ENCODE peak calls at places on chromosomes 16 and 17, in five cellular contexts. One of them, this sample, is unnamed.

GRCh38 chr17:45063198-45063597 is 2.1 kb downstream of the NMT1 start:
- DNase-seq in heart left ventricle: no peak
- DNase-seq in astrocyte of the spinal cord: no peak
- DNase-seq in epithelial cell of esophagus: no peak
- DNase-seq in fibroblast of the aortic adventitia: no peak
- DNase-seq in this sample: no peak

GRCh38 chr17:33989357-33990148 is 265.5 kb upstream of the CCL2 start:
- DNase-seq in epithelial cell of esophagus: no peak
- DNase-seq in astrocyte of the spinal cord: no peak
- DNase-seq in heart left ventricle: no peak
- DNase-seq in fibroblast of the aortic adventitia: no peak
- DNase-seq in this sample: no peak

GRCh38 chr16:64654137-64654652 is 467.7 kb downstream of the CDH11 start:
- DNase-seq in fibroblast of the aortic adventitia: peak
- DNase-seq in astrocyte of the spinal cord: peak
- DNase-seq in epithelial cell of esophagus: no peak
- DNase-seq in heart left ventricle: no peak
- DNase-seq in this sample: no peak

GRCh38 chr16:89565506-89566372 is 5.3 kb downstream of the RPL13 start:
- DNase-seq in fibroblast of the aortic adventitia: no peak
- DNase-seq in epithelial cell of esophagus: peak
- DNase-seq in heart left ventricle: peak
- DNase-seq in astrocyte of the spinal cord: peak
- DNase-seq in this sample: no peak

GRCh38 chr16:27529962-27530361 is 19.8 kb downstream of the GTF3C1 start:
- DNase-seq in fibroblast of the aortic adventitia: no peak
- DNase-seq in heart left ventricle: no peak
- DNase-seq in astrocyte of the spinal cord: peak
- DNase-seq in epithelial cell of esophagus: peak
- DNase-seq in this sample: no peak

GRCh38 chr17:8243827-8244226 is 4.0 kb downstream of the CTC1 start:
- DNase-seq in astrocyte of the spinal cord: no peak
- DNase-seq in fibroblast of the aortic adventitia: no peak
- DNase-seq in heart left ventricle: no peak
- DNase-seq in epithelial cell of esophagus: no peak
- DNase-seq in this sample: no peak

GRCh38 chr17:16950488-16950887 is 21.4 kb downstream of the TNFRSF13B start:
- DNase-seq in fibroblast of the aortic adventitia: no peak
- DNase-seq in astrocyte of the spinal cord: no peak
- DNase-seq in heart left ventricle: no peak
- DNase-seq in epithelial cell of esophagus: no peak
- DNase-seq in this sample: no peak

GRCh38 chr16:84635702-84636101 is 12.6 kb upstream of the KLHL36 start:
- DNase-seq in heart left ventricle: no peak
- DNase-seq in epithelial cell of esophagus: no peak
- DNase-seq in fibroblast of the aortic adventitia: peak
- DNase-seq in astrocyte of the spinal cord: no peak
- DNase-seq in this sample: no peak

GRCh38 chr17:49913226-49914095 is 55.5 kb upstream of the DLX4 start:
- DNase-seq in heart left ventricle: no peak
- DNase-seq in astrocyte of the spinal cord: peak
- DNase-seq in epithelial cell of esophagus: peak
- DNase-seq in fibroblast of the aortic adventitia: peak
- DNase-seq in this sample: no peak

GRCh38 chr17:77107506-77108433 is 33.0 kb upstream of the SEC14L1 start:
- DNase-seq in heart left ventricle: no peak
- DNase-seq in fibroblast of the aortic adventitia: no peak
- DNase-seq in epithelial cell of esophagus: no peak
- DNase-seq in astrocyte of the spinal cord: no peak
- DNase-seq in this sample: peak

GRCh38 chr16:78832100-78832499 is 732.6 kb downstream of the WWOX start:
- DNase-seq in fibroblast of the aortic adventitia: no peak
- DNase-seq in epithelial cell of esophagus: no peak
- DNase-seq in heart left ventricle: no peak
- DNase-seq in astrocyte of the spinal cord: no peak
- DNase-seq in this sample: no peak

GRCh38 chr16:31427441-31428276 is 501 bp downstream of the COX6A2 start:
- DNase-seq in astrocyte of the spinal cord: no peak
- DNase-seq in heart left ventricle: peak
- DNase-seq in epithelial cell of esophagus: peak
- DNase-seq in fibroblast of the aortic adventitia: peak
- DNase-seq in this sample: peak

GRCh38 chr17:77423589-77424451 is 283.1 kb downstream of the SEC14L1 start:
- DNase-seq in astrocyte of the spinal cord: peak
- DNase-seq in epithelial cell of esophagus: peak
- DNase-seq in fibroblast of the aortic adventitia: peak
- DNase-seq in heart left ventricle: peak
- DNase-seq in this sample: no peak

GRCh38 chr16:68636064-68636551 is 9.0 kb upstream of the CDH3 start:
- DNase-seq in heart left ventricle: no peak
- DNase-seq in epithelial cell of esophagus: peak
- DNase-seq in astrocyte of the spinal cord: no peak
- DNase-seq in fibroblast of the aortic adventitia: no peak
- DNase-seq in this sample: no peak

GRCh38 chr17:80529104-80529903 is 15.3 kb upstream of the RPTOR start:
- DNase-seq in astrocyte of the spinal cord: no peak
- DNase-seq in epithelial cell of esophagus: no peak
- DNase-seq in fibroblast of the aortic adventitia: no peak
- DNase-seq in heart left ventricle: no peak
- DNase-seq in this sample: no peak

GRCh38 chr17:142102-142661 is 4.8 kb downstream of the SCGB1C2 start:
- DNase-seq in epithelial cell of esophagus: no peak
- DNase-seq in astrocyte of the spinal cord: peak
- DNase-seq in heart left ventricle: peak
- DNase-seq in fibroblast of the aortic adventitia: peak
- DNase-seq in this sample: no peak

GRCh38 chr17:19274893-19275292 is 37.7 kb downstream of the EPN2 start:
- DNase-seq in astrocyte of the spinal cord: peak
- DNase-seq in epithelial cell of esophagus: no peak
- DNase-seq in heart left ventricle: no peak
- DNase-seq in fibroblast of the aortic adventitia: no peak
- DNase-seq in this sample: no peak

GRCh38 chr17:80291260-80291659 is 30.6 kb downstream of the RNF213 start:
- DNase-seq in fibroblast of the aortic adventitia: no peak
- DNase-seq in epithelial cell of esophagus: no peak
- DNase-seq in astrocyte of the spinal cord: no peak
- DNase-seq in heart left ventricle: no peak
- DNase-seq in this sample: no peak

GRCh38 chr17:17874478-17874877 is 37.7 kb upstream of the SREBF1 start:
- DNase-seq in astrocyte of the spinal cord: peak
- DNase-seq in epithelial cell of esophagus: peak
- DNase-seq in fibroblast of the aortic adventitia: peak
- DNase-seq in heart left ventricle: peak
- DNase-seq in this sample: no peak

GRCh38 chr17:49224198-49224996 is 6.2 kb downstream of the PHOSPHO1 start:
- DNase-seq in epithelial cell of esophagus: peak
- DNase-seq in fibroblast of the aortic adventitia: no peak
- DNase-seq in astrocyte of the spinal cord: no peak
- DNase-seq in heart left ventricle: peak
- DNase-seq in this sample: peak

GRCh38 chr17:67902531-67903231 is 77.4 kb downstream of the BPTF start:
- DNase-seq in epithelial cell of esophagus: no peak
- DNase-seq in astrocyte of the spinal cord: no peak
- DNase-seq in heart left ventricle: no peak
- DNase-seq in fibroblast of the aortic adventitia: no peak
- DNase-seq in this sample: no peak

GRCh38 chr17:44925731-44926697 is 10.7 kb upstream of the GFAP start:
- DNase-seq in astrocyte of the spinal cord: no peak
- DNase-seq in fibroblast of the aortic adventitia: no peak
- DNase-seq in heart left ventricle: no peak
- DNase-seq in epithelial cell of esophagus: no peak
- DNase-seq in this sample: no peak

GRCh38 chr17:39634384-39634871 is 2.5 kb upstream of the STARD3 start:
- DNase-seq in heart left ventricle: no peak
- DNase-seq in epithelial cell of esophagus: peak
- DNase-seq in astrocyte of the spinal cord: peak
- DNase-seq in fibroblast of the aortic adventitia: peak
- DNase-seq in this sample: peak

GRCh38 chr16:53501216-53501859 is 1.7 kb downstream of the AKTIP start:
- DNase-seq in epithelial cell of esophagus: peak
- DNase-seq in astrocyte of the spinal cord: no peak
- DNase-seq in heart left ventricle: no peak
- DNase-seq in fibroblast of the aortic adventitia: peak
- DNase-seq in this sample: no peak

GRCh38 chr17:75526555-75527270 is 1.2 kb downstream of the LLGL2 start:
- DNase-seq in heart left ventricle: no peak
- DNase-seq in epithelial cell of esophagus: no peak
- DNase-seq in fibroblast of the aortic adventitia: no peak
- DNase-seq in astrocyte of the spinal cord: no peak
- DNase-seq in this sample: no peak

GRCh38 chr16:25823891-25824290 is 132.1 kb downstream of the HS3ST4 start:
- DNase-seq in astrocyte of the spinal cord: no peak
- DNase-seq in epithelial cell of esophagus: peak
- DNase-seq in fibroblast of the aortic adventitia: no peak
- DNase-seq in heart left ventricle: no peak
- DNase-seq in this sample: no peak

GRCh38 chr17:55086635-55087058 is 118.1 kb downstream of the STXBP4 start:
- DNase-seq in fibroblast of the aortic adventitia: peak
- DNase-seq in epithelial cell of esophagus: peak
- DNase-seq in heart left ventricle: no peak
- DNase-seq in astrocyte of the spinal cord: peak
- DNase-seq in this sample: no peak

GRCh38 chr16:89303604-89304003 is 86.1 kb downstream of the ZNF778 start:
- DNase-seq in astrocyte of the spinal cord: no peak
- DNase-seq in epithelial cell of esophagus: no peak
- DNase-seq in heart left ventricle: no peak
- DNase-seq in fibroblast of the aortic adventitia: no peak
- DNase-seq in this sample: no peak

GRCh38 chr16:9429946-9430345 is 338.5 kb downstream of the HAPSTR1 start:
- DNase-seq in heart left ventricle: no peak
- DNase-seq in astrocyte of the spinal cord: no peak
- DNase-seq in epithelial cell of esophagus: no peak
- DNase-seq in fibroblast of the aortic adventitia: no peak
- DNase-seq in this sample: no peak

GRCh38 chr17:82638183-82638773 is 10.0 kb downstream of the WDR45B start:
- DNase-seq in epithelial cell of esophagus: no peak
- DNase-seq in astrocyte of the spinal cord: no peak
- DNase-seq in fibroblast of the aortic adventitia: no peak
- DNase-seq in heart left ventricle: no peak
- DNase-seq in this sample: no peak

GRCh38 chr16:81651758-81652718 is 127.1 kb upstream of the PLCG2 start:
- DNase-seq in fibroblast of the aortic adventitia: no peak
- DNase-seq in astrocyte of the spinal cord: no peak
- DNase-seq in epithelial cell of esophagus: no peak
- DNase-seq in heart left ventricle: no peak
- DNase-seq in this sample: no peak

GRCh38 chr17:31509095-31509804 is 117.8 kb downstream of the RAB11FIP4 start:
- DNase-seq in heart left ventricle: no peak
- DNase-seq in astrocyte of the spinal cord: no peak
- DNase-seq in fibroblast of the aortic adventitia: no peak
- DNase-seq in epithelial cell of esophagus: no peak
- DNase-seq in this sample: no peak

DNA sequence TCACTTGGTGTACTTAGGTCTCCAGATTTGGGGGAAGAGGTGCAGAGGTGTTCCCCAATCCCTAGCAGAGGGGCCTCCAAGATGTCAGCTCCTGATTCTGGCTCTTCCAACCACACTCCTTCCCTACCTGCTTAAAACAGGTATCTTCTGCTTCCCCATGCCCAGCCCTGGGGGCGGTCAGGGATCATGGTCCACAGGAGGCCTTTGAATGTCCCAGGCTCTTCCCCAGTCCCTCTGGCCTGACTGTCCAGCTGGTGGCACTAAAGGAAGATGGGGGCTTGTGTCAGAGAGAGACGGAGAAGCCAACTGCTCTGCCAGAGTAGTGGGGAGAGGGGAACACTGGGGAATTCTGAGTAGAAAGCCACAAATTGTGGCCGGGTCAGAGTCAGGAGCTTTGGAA is 3.8 kb downstream of the ARL4D start:
- DNase-seq in heart left ventricle: no peak
- DNase-seq in epithelial cell of esophagus: no peak
- DNase-seq in fibroblast of the aortic adventitia: no peak
- DNase-seq in astrocyte of the spinal cord: no peak
- DNase-seq in this sample: no peak
- TF ChIP-seq CTCF in heart left ventricle: no peak
- TF ChIP-seq CTCF in epithelial cell of esophagus: no peak
- TF ChIP-seq CTCF in fibroblast of the aortic adventitia: no peak
- TF ChIP-seq CTCF in astrocyte of the spinal cord: no peak
- TF ChIP-seq CTCF in this sample: no peak

GRCh38 chr17:65556014-65556909 is 5.2 kb downstream of the AXIN2 start:
- DNase-seq in astrocyte of the spinal cord: peak
- DNase-seq in fibroblast of the aortic adventitia: peak
- DNase-seq in epithelial cell of esophagus: peak
- DNase-seq in heart left ventricle: peak
- DNase-seq in this sample: peak
- TF ChIP-seq CTCF in astrocyte of the spinal cord: peak
- TF ChIP-seq CTCF in fibroblast of the aortic adventitia: peak
- TF ChIP-seq CTCF in epithelial cell of esophagus: peak
- TF ChIP-seq CTCF in heart left ventricle: peak
- TF ChIP-seq CTCF in this sample: peak

DNA sequence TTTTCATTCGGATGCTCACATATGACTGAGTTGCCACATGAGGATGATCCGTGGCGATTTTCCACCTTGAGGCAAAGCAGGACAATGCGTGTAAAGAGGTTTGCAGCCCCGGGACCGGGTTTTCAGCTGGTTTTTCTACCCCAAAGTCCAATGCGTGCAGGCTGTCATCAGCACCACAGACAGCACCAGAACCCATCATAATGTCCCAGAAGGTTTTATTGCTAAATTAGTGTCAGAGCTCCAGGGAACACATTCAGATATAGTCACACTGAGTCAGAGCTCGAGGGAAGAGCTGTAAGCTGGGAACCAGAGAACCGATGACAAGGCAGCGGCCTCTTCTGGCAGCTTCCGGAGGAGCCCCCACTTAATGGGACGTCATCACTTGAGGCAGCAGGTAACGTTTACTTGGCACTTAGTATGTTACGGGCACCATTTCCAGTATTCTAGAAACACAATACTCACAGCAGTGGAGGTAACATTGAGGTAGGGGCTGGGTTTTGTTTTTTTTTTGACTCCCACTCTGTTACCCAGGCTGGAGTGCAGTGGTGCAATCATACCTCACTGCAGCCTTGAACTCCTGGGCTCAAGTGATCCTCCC is 8.9 kb upstream of the NAGPA start:
- DNase-seq in epithelial cell of esophagus: peak
- DNase-seq in fibroblast of the aortic adventitia: no peak
- DNase-seq in astrocyte of the spinal cord: peak
- DNase-seq in heart left ventricle: no peak
- DNase-seq in this sample: no peak
- TF ChIP-seq CTCF in epithelial cell of esophagus: no peak
- TF ChIP-seq CTCF in fibroblast of the aortic adventitia: no peak
- TF ChIP-seq CTCF in astrocyte of the spinal cord: peak
- TF ChIP-seq CTCF in heart left ventricle: no peak
- TF ChIP-seq CTCF in this sample: peak

GRCh38 chr17:63496663-63497400 is 20.0 kb downstream of the ACE start:
- DNase-seq in heart left ventricle: no peak
- DNase-seq in fibroblast of the aortic adventitia: no peak
- DNase-seq in epithelial cell of esophagus: no peak
- DNase-seq in astrocyte of the spinal cord: no peak
- DNase-seq in this sample: no peak

GRCh38 chr17:63496177-63496576 is 19.3 kb downstream of the ACE start:
- DNase-seq in astrocyte of the spinal cord: no peak
- DNase-seq in heart left ventricle: no peak
- DNase-seq in fibroblast of the aortic adventitia: no peak
- DNase-seq in epithelial cell of esophagus: no peak
- DNase-seq in this sample: no peak

GRCh38 chr17:63495471-63495870 is 18.6 kb downstream of the ACE start:
- DNase-seq in epithelial cell of esophagus: no peak
- DNase-seq in astrocyte of the spinal cord: no peak
- DNase-seq in heart left ventricle: no peak
- DNase-seq in fibroblast of the aortic adventitia: no peak
- DNase-seq in this sample: no peak

GRCh38 chr17:63498621-63499195 is 21.8 kb downstream of the ACE start:
- DNase-seq in astrocyte of the spinal cord: peak
- DNase-seq in fibroblast of the aortic adventitia: peak
- DNase-seq in epithelial cell of esophagus: no peak
- DNase-seq in heart left ventricle: no peak
- DNase-seq in this sample: no peak

GRCh38 chr17:63497708-63498483 is 21.0 kb downstream of the ACE start:
- DNase-seq in heart left ventricle: no peak
- DNase-seq in astrocyte of the spinal cord: no peak
- DNase-seq in epithelial cell of esophagus: peak
- DNase-seq in fibroblast of the aortic adventitia: no peak
- DNase-seq in this sample: no peak
- TF ChIP-seq CTCF in heart left ventricle: no peak
- TF ChIP-seq CTCF in astrocyte of the spinal cord: no peak
- TF ChIP-seq CTCF in epithelial cell of esophagus: no peak
- TF ChIP-seq CTCF in fibroblast of the aortic adventitia: no peak
- TF ChIP-seq CTCF in this sample: no peak

This sample was measured in GM13977.